ENCODE peak calls at places on chromosomes 12 and 14, in four cellular contexts. Y is H1, W is IMR-90, D is neuronal stem cell. C is an unnamed sample.

GRCh38 chr14:70893062-70893841 is 14.0 kb upstream of the PCNX1 start:
- DNase-seq in Y (no peak), W (no peak), D (no peak), C (no peak)

GRCh38 chr14:106141242-106142220 is 615.1 kb downstream of the TMEM121 start:
- DNase-seq in Y (no peak), W (no peak), D (no peak), C (no peak)

GRCh38 chr12:68972570-68972969 is 39.6 kb upstream of the CPM start:
- DNase-seq in Y (no peak), W (no peak), D (no peak), C (no peak)

GRCh38 chr12:7131502-7131866 is 1.3 kb downstream of the CLSTN3 start:
- DNase-seq in Y (no peak), W (no peak), D (no peak), C (no peak)

GRCh38 chr12:71938728-71939385 is at the start of gene TPH2:
- DNase-seq in Y (peak), W (peak), D (peak), C (peak)

GRCh38 chr12:11689591-11690158 is 40.2 kb downstream of the ETV6 start:
- DNase-seq in Y (no peak), W (no peak), D (no peak), C (no peak)

GRCh38 chr12:19402211-19402610 is 37.1 kb upstream of the AEBP2 start:
- DNase-seq in Y (no peak), W (no peak), D (no peak), C (no peak)

GRCh38 chr12:57738661-57739237 is at the start of gene AGAP2:
- DNase-seq in Y (no peak), W (no peak), D (no peak), C (no peak)

GRCh38 chr12:57737467-57738141 is 938 bp downstream of the AGAP2 start:
- DNase-seq in Y (no peak), W (peak), D (no peak), C (peak)

GRCh38 chr12:32906407-32907165 is 10.0 kb upstream of the PKP2 start:
- DNase-seq in Y (no peak), W (no peak), D (no peak), C (no peak)

GRCh38 chr12:74349925-74350324 is 187.7 kb upstream of the ATXN7L3B start:
- DNase-seq in Y (no peak), W (no peak), D (no peak), C (no peak)

GRCh38 chr12:53352331-53353258 is 16.4 kb upstream of the SP7 start:
- DNase-seq in Y (no peak), W (peak), D (peak), C (peak)

GRCh38 chr12:58443273-58443980 is 476.9 kb downstream of the LRIG3 start:
- DNase-seq in Y (no peak), W (peak), D (no peak), C (peak)

GRCh38 chr12:9798008-9798619 is 29.2 kb upstream of the KLRF1 start:
- DNase-seq in Y (peak), W (peak), D (peak), C (peak)

GRCh38 chr14:95156765-95157194 is 549 bp downstream of the DICER1 start:
- DNase-seq in Y (no peak), W (peak), D (no peak), C (no peak)

GRCh38 chr12:55797068-55797467 is 20.5 kb downstream of the SARNP start:
- DNase-seq in Y (no peak), W (peak), D (peak), C (peak)

GRCh38 chr12:41907036-41907435 is 237.6 kb downstream of the GXYLT1 start:
- DNase-seq in Y (no peak), W (no peak), D (no peak), C (no peak)

GRCh38 chr14:68679746-68680467 is 113.0 kb downstream of the ZFP36L1 start:
- DNase-seq in Y (no peak), W (no peak), D (no peak), C (no peak)

GRCh38 chr12:55060970-55061543 is 41.3 kb downstream of the NEUROD4 start:
- DNase-seq in Y (no peak), W (no peak), D (no peak), C (no peak)

GRCh38 chr12:644818-645552 is 18.3 kb downstream of the NINJ2 start:
- DNase-seq in Y (no peak), W (no peak), D (no peak), C (no peak)

GRCh38 chr12:125683748-125684381 is 618.6 kb downstream of the AACS start:
- DNase-seq in Y (peak), W (no peak), D (peak), C (no peak)

GRCh38 chr12:58174316-58174715 is 232.9 kb downstream of the ATP23 start:
- DNase-seq in Y (no peak), W (no peak), D (no peak), C (no peak)

GRCh38 chr12:13177373-13177772 is 19.2 kb upstream of the EMP1 start:
- DNase-seq in Y (no peak), W (no peak), D (no peak), C (no peak)

GRCh38 chr12:2634481-2634880 is 160.3 kb upstream of the FKBP4 start:
- DNase-seq in Y (no peak), W (no peak), D (no peak), C (no peak)

GRCh38 chr12:32399373-32400113 is at the start of gene FGD4:
- DNase-seq in Y (peak), W (peak), D (peak), C (peak)

GRCh38 chr12:121009744-121010143 is 6.5 kb downstream of the C12orf43 start:
- DNase-seq in Y (no peak), W (peak), D (peak), C (peak)

GRCh38 chr14:63860146-63860545 is 7.3 kb downstream of the SYNE2 start:
- DNase-seq in Y (no peak), W (no peak), D (no peak), C (no peak)
- H2BK15ac ChIP-seq in Y (no peak), W (no peak), D (no peak), C (no peak)

GRCh38 chr14:76943072-76943471 is 85.4 kb downstream of the IRF2BPL start:
- DNase-seq in Y (no peak), W (no peak), D (no peak), C (no peak)
- H2BK15ac ChIP-seq in Y (peak), W (peak), D (no peak), C (no peak)

DNA sequence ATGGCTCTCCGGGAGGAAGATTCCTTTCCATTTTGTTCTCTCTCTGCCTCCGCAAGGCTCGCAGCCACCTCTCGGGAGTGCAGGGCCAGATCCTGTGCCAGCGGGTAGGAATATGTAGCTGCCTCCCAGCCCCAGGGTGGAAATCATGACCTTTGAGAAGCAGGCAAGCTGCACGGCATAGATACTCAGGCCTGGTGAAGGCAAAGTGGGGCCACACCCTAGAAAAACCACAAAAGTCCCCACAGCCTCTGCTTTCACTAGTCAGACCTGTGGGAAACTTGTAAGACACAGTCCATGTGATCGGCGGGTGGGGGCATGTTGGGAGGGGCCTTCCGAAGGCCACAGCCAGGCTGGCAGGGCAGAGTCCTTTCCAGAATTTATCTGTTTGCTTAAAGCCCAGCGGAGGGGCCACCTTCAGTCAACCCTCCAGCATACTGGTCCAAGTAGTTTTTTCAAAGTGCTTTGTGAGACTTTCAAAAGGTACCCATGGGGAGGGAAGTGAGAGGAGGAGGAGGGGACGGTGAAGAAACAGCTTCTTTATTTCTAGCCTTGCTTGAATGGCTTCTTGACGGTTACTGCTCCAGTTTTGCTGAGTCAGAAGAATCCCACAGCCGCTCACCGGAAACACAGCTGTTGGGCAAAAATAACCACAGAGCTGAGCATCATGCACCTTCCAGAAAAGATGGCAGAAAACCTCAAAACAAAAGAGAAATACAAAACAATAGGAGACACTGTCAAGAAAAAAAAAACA is at the start of gene MAP1LC3B2:
- DNase-seq in Y (no peak), W (peak), D (no peak), C (peak)
- H2BK15ac ChIP-seq in Y (peak), W (no peak), D (no peak), C (no peak)

DNA sequence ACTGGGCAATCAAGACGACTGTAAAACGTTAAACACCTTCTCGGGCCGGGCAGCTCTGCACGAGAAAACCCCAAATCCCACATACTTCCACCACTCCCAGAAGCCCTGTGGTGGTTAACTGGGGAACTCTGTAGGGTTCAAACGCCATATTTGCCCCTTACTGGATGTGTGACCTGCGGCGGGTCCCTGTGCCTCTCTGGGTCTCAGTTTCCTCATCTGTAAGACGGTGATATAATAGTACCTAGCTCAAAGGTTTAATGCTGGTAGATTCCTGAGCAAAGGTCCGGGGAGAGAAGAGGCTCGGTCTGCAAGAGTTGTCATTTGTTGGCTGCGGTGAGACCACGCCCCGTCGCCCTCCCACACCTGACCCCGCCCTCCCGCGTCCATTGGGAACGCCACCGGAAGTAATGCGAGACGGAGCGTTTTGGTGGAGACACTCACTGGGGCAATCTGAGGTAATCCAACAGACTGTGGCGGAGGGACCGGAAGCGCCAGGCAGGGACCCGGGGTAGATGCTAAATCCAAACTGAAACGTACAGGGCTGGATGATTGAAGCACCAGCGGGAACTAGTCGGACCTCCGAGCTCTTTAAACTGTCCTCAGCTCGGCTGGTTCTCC is 661 bp upstream of the OGFOD2 start:
- DNase-seq in Y (peak), W (peak), D (peak), C (peak)
- H2BK15ac ChIP-seq in Y (peak), W (peak), D (peak), C (peak)

GRCh38 chr12:78430501-78430900 is 434.1 kb upstream of the SYT1 start:
- DNase-seq in Y (no peak), W (no peak), D (no peak), C (peak)

GRCh38 chr12:78431931-78432330 is 432.6 kb upstream of the SYT1 start:
- DNase-seq in Y (no peak), W (peak), D (no peak), C (peak)
- H2BK15ac ChIP-seq in Y (no peak), W (no peak), D (no peak), C (no peak)

C was measured in mesenchymal stem cell.